ENCODE peak calls at places on chromosome 5, in four cellular contexts. T is K562, Z is HepG2, A is upper lobe of left lung. U is an unnamed sample.

GRCh38 chr5:66680804-66681203 is 84.6 kb downstream of the MAST4 start:
- ATAC-seq in T (peak), A (no peak), Z (peak), U (no peak)

GRCh38 chr5:133520062-133520461 is 92.3 kb downstream of the FSTL4 start:
- ATAC-seq in T (no peak), A (no peak), Z (no peak), U (no peak)

GRCh38 chr5:143142596-143143435 is 260.7 kb downstream of the NR3C1 start:
- ATAC-seq in T (no peak), Z (no peak), A (peak), U (peak)

GRCh38 chr5:133824661-133825254 is 143.7 kb downstream of the C5orf15 start:
- ATAC-seq in T (peak), A (no peak), Z (peak), U (no peak)

GRCh38 chr5:96565843-96566242 is 96.3 kb upstream of the CAST start:
- ATAC-seq in A (no peak), T (no peak), Z (no peak), U (no peak)

GRCh38 chr5:157772077-157772613 is 28.6 kb downstream of the LSM11 start:
- ATAC-seq in T (peak), A (no peak), Z (no peak), U (no peak)

GRCh38 chr5:172743112-172743959 is 27.7 kb downstream of the DUSP1 start:
- ATAC-seq in Z (no peak), T (no peak), A (no peak), U (no peak)

GRCh38 chr5:40381676-40382363 is 297.9 kb upstream of the PTGER4 start:
- ATAC-seq in Z (no peak), A (no peak), T (no peak), U (no peak)

GRCh38 chr5:97006454-97006853 is 70.6 kb downstream of the LNPEP start:
- ATAC-seq in T (no peak), A (no peak), Z (no peak), U (no peak)

GRCh38 chr5:33530183-33530962 is 89.6 kb downstream of the TARS1 start:
- ATAC-seq in A (peak), Z (peak), T (peak), U (no peak)

GRCh38 chr5:142376001-142376400 is 51.2 kb upstream of the SPRY4 start:
- ATAC-seq in T (no peak), Z (no peak), A (no peak), U (peak)

GRCh38 chr5:169904059-169904458 is 76.2 kb downstream of the INSYN2B start:
- ATAC-seq in A (no peak), T (no peak), Z (no peak), U (no peak)

GRCh38 chr5:75460532-75460931 is 50.9 kb downstream of the CERT1 start:
- ATAC-seq in A (no peak), T (no peak), Z (no peak), U (no peak)

GRCh38 chr5:55597014-55597981 is 62.5 kb upstream of the PLPP1 start:
- ATAC-seq in T (no peak), Z (no peak), A (peak), U (peak)

DNA sequence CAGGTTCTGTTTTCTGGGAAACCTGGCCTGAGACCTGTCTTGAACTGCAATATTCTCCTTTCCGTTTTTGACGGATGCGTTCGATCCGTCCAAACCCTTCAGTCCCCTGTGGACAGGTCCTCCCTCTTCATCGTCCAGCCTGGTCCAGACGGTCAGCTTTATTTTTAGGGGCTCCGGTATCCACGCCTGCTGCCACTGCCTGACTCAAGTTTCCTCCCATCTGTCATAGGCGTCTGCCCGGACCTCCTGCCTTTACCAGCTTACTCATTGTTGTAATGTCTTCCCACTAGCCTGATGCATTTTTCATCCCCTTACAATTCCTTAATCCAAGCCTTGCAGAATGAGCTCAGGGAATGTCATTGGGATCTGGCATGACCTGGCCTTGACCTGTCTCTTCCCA is 145.8 kb downstream of the TENT4A start:
- ATAC-seq in Z (no peak), T (no peak), A (no peak), U (no peak)
- TF ChIP-seq POLR2AphosphoS5 in Z (no peak), T (no peak), A (no peak), U (no peak)

DNA sequence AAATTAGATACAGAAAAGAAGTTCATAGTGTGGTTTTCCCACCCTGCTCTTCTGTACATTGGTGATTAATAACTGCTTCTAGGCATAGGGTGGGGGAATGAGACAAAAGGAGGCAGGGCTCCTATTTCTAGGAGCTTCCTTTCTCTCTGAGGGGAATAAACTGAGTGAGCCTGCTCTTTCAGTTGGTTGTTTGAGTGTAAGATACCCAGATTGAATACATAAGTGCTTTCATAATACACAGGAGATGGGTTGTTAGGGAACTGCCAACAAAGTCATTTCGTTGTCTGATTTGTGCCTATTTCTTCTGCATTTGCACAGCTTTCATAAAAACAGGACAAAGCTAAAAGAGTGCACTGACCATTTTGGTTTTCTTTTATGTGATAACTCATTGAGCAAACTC is 48.9 kb upstream of the TTC23L start:
- ATAC-seq in Z (no peak), A (no peak), T (no peak), U (no peak)
- TF ChIP-seq POLR2AphosphoS5 in Z (no peak), A (no peak), T (no peak), U (no peak)

GRCh38 chr5:122180863-122181519 is 51.6 kb downstream of the ZNF474 start:
- ATAC-seq in Z (no peak), T (no peak), A (peak), U (peak)
- TF ChIP-seq POLR2AphosphoS5 in Z (no peak), T (no peak), A (no peak), U (peak)

GRCh38 chr5:1100652-1101574 is 10.9 kb downstream of the SLC12A7 start:
- ATAC-seq in A (no peak), Z (no peak), T (no peak), U (no peak)
- TF ChIP-seq POLR2AphosphoS5 in A (no peak), Z (no peak), T (no peak), U (no peak)

U was measured in gastroesophageal sphincter.